ENCODE peak calls at places on chromosomes 4 and X, in seven cellular contexts. U is HS-5; H is H4; G is effector CD8-positive, alpha-beta T cell; Q is activated T-cell treated with anti-CD3 and anti-CD28 coated beads, Interleukin-2, amount 50 U/mL, for 48 hours; S is NCI-H1417; X is HS-27A. P is an unnamed sample.

GRCh38 chr4:105588252-105588651 is 35.8 kb downstream of the ARHGEF38 start:
- DNase-seq in X (no peak), Q (no peak), S (no peak), H (no peak), G (no peak), U (no peak), P (no peak)

GRCh38 chrX:65508851-65509250 is 25.7 kb downstream of the LAS1L start:
- DNase-seq in U (no peak), G (no peak), Q (no peak), X (no peak), H (no peak), S (no peak), P (no peak)

GRCh38 chr4:87864321-87864720 is 31.6 kb downstream of the MEPE start:
- DNase-seq in Q (no peak), S (no peak), H (no peak), U (no peak), G (no peak), X (no peak), P (no peak)

GRCh38 chr4:1406946-1407656 is 859 bp upstream of the NKX1-1 start:
- DNase-seq in H (no peak), Q (peak; percentile 27), U (no peak), S (no peak), X (no peak), G (no peak), P (no peak)

GRCh38 chr4:153788419-153789276 is at the start of gene SFRP2:
- DNase-seq in U (no peak), Q (peak; percentile 35), H (no peak), G (no peak), X (no peak), S (no peak), P (no peak)

GRCh38 chr4:87521757-87522374 is 7.3 kb downstream of the SPARCL1 start:
- DNase-seq in H (peak; percentile 73), X (no peak), S (peak; percentile 60), Q (no peak), G (no peak), U (no peak), P (no peak)

GRCh38 chr4:82473621-82474164 is 43.3 kb downstream of the ENOPH1 start:
- DNase-seq in U (no peak), Q (no peak), H (no peak), X (no peak), S (no peak), G (no peak), P (no peak)

GRCh38 chrX:46628406-46629371 is 55.1 kb downstream of the CHST7 start:
- DNase-seq in G (no peak), X (no peak), S (no peak), H (peak; percentile 9), U (no peak), Q (peak; percentile 50), P (no peak)